ENCODE peak calls at places on chromosomes 2 and 18, in four cellular contexts. One of them, this sample, is unnamed.

GRCh38 chr2:98869272-98869641 is 66.8 kb downstream of the CRACDL start:
- DNase-seq in germinal center: no peak
- DNase-seq in breast epithelium: peak
- DNase-seq in mucosa of descending colon: peak
- DNase-seq in this sample: no peak

GRCh38 chr2:170816499-170817246 is at the start of gene GAD1:
- DNase-seq in germinal center: peak
- DNase-seq in breast epithelium: no peak
- DNase-seq in mucosa of descending colon: peak
- DNase-seq in this sample: no peak

GRCh38 chr2:231099918-231100317 is 24.9 kb downstream of the HTR2B start:
- DNase-seq in germinal center: no peak
- DNase-seq in breast epithelium: no peak
- DNase-seq in mucosa of descending colon: no peak
- DNase-seq in this sample: no peak

GRCh38 chr2:98634406-98635092 is 26.2 kb downstream of the UNC50 start:
- DNase-seq in germinal center: no peak
- DNase-seq in breast epithelium: no peak
- DNase-seq in mucosa of descending colon: no peak
- DNase-seq in this sample: no peak

GRCh38 chr18:68387246-68387645 is 327.7 kb downstream of the TMX3 start:
- DNase-seq in germinal center: no peak
- DNase-seq in breast epithelium: no peak
- DNase-seq in mucosa of descending colon: no peak
- DNase-seq in this sample: no peak

GRCh38 chr2:241373449-241373848 is 17.4 kb downstream of the FARP2 start:
- DNase-seq in germinal center: no peak
- DNase-seq in breast epithelium: no peak
- DNase-seq in mucosa of descending colon: no peak
- DNase-seq in this sample: no peak

GRCh38 chr2:11667194-11667593 is 2.8 kb downstream of the NTSR2 start:
- DNase-seq in germinal center: no peak
- DNase-seq in breast epithelium: no peak
- DNase-seq in mucosa of descending colon: no peak
- DNase-seq in this sample: no peak

GRCh38 chr2:222848862-222849261 is 12.0 kb upstream of the ACSL3 start:
- DNase-seq in germinal center: no peak
- DNase-seq in breast epithelium: no peak
- DNase-seq in mucosa of descending colon: no peak
- DNase-seq in this sample: no peak

GRCh38 chr2:208595386-208596275 is 189.0 kb downstream of the PTH2R start:
- DNase-seq in germinal center: no peak
- DNase-seq in breast epithelium: no peak
- DNase-seq in mucosa of descending colon: no peak
- DNase-seq in this sample: no peak

GRCh38 chr2:190184460-190184859 is 121.9 kb upstream of the MSTN start:
- DNase-seq in germinal center: no peak
- DNase-seq in breast epithelium: no peak
- DNase-seq in mucosa of descending colon: no peak
- DNase-seq in this sample: no peak

GRCh38 chr18:48989304-48990284 is 38.8 kb upstream of the SMAD7 start:
- DNase-seq in germinal center: no peak
- DNase-seq in breast epithelium: no peak
- DNase-seq in mucosa of descending colon: no peak
- DNase-seq in this sample: no peak

GRCh38 chr2:37625781-37626548 is 45.5 kb downstream of the CDC42EP3 start:
- DNase-seq in germinal center: peak
- DNase-seq in breast epithelium: no peak
- DNase-seq in mucosa of descending colon: peak
- DNase-seq in this sample: no peak

GRCh38 chr2:173231042-173231441 is 123.6 kb upstream of the CDCA7 start:
- DNase-seq in germinal center: no peak
- DNase-seq in breast epithelium: no peak
- DNase-seq in mucosa of descending colon: no peak
- DNase-seq in this sample: no peak

GRCh38 chr2:138846216-138846821 is 66.1 kb upstream of the NXPH2 start:
- DNase-seq in germinal center: peak
- DNase-seq in breast epithelium: no peak
- DNase-seq in mucosa of descending colon: no peak
- DNase-seq in this sample: no peak

GRCh38 chr2:72138921-72139381 is 8.7 kb downstream of the CYP26B1 start:
- DNase-seq in germinal center: no peak
- DNase-seq in breast epithelium: no peak
- DNase-seq in mucosa of descending colon: peak
- DNase-seq in this sample: no peak

GRCh38 chr18:9539938-9540337 is 64.6 kb downstream of the RALBP1 start:
- DNase-seq in germinal center: no peak
- DNase-seq in breast epithelium: no peak
- DNase-seq in mucosa of descending colon: no peak
- DNase-seq in this sample: no peak

GRCh38 chr2:75162897-75163296 is 36.4 kb downstream of the TACR1 start:
- DNase-seq in germinal center: no peak
- DNase-seq in breast epithelium: no peak
- DNase-seq in mucosa of descending colon: no peak
- DNase-seq in this sample: no peak

GRCh38 chr18:9925369-9925768 is 11.6 kb downstream of the VAPA start:
- DNase-seq in germinal center: no peak
- DNase-seq in breast epithelium: no peak
- DNase-seq in mucosa of descending colon: no peak
- DNase-seq in this sample: no peak

GRCh38 chr18:32896781-32897547 is 124.1 kb upstream of the KLHL14 start:
- DNase-seq in germinal center: no peak
- DNase-seq in breast epithelium: no peak
- DNase-seq in mucosa of descending colon: no peak
- DNase-seq in this sample: no peak

GRCh38 chr2:1634681-1635341 is 109.5 kb downstream of the PXDN start:
- DNase-seq in germinal center: no peak
- DNase-seq in breast epithelium: no peak
- DNase-seq in mucosa of descending colon: no peak
- DNase-seq in this sample: no peak

GRCh38 chr18:43620936-43621335 is 343.6 kb upstream of the SYT4 start:
- DNase-seq in germinal center: peak
- DNase-seq in breast epithelium: no peak
- DNase-seq in mucosa of descending colon: no peak
- DNase-seq in this sample: no peak

GRCh38 chr2:236177604-236177966 is 9.4 kb upstream of the GBX2 start:
- DNase-seq in germinal center: peak
- DNase-seq in breast epithelium: no peak
- DNase-seq in mucosa of descending colon: no peak
- DNase-seq in this sample: no peak

GRCh38 chr2:85390941-85391669 is 19.1 kb downstream of the CAPG start:
- DNase-seq in germinal center: peak
- DNase-seq in breast epithelium: peak
- DNase-seq in mucosa of descending colon: peak
- DNase-seq in this sample: no peak

GRCh38 chr2:79389475-79389874 is 123.4 kb upstream of the CTNNA2 start:
- DNase-seq in germinal center: no peak
- DNase-seq in breast epithelium: no peak
- DNase-seq in mucosa of descending colon: no peak
- DNase-seq in this sample: no peak

GRCh38 chr2:26666671-26667070 is 25.5 kb upstream of the CIB4 start:
- DNase-seq in germinal center: no peak
- DNase-seq in breast epithelium: no peak
- DNase-seq in mucosa of descending colon: no peak
- DNase-seq in this sample: no peak

GRCh38 chr18:79610461-79611039 is 69.1 kb upstream of the CTDP1 start:
- DNase-seq in germinal center: no peak
- DNase-seq in breast epithelium: peak
- DNase-seq in mucosa of descending colon: peak
- DNase-seq in this sample: no peak

GRCh38 chr2:41968182-41968578 is 79.6 kb upstream of the PKDCC start:
- DNase-seq in germinal center: no peak
- DNase-seq in breast epithelium: no peak
- DNase-seq in mucosa of descending colon: no peak
- DNase-seq in this sample: no peak

GRCh38 chr2:44547713-44548112 is 186.0 kb downstream of the CAMKMT start:
- DNase-seq in germinal center: no peak
- DNase-seq in breast epithelium: no peak
- DNase-seq in mucosa of descending colon: no peak
- DNase-seq in this sample: no peak

This sample was measured in esophagus squamous epithelium.